ENCODE peak calls at places on chromosome 16, in six cellular contexts. N, E, W, A, B and K are unnamed samples.

GRCh38 chr16:29896841-29897240 is 2.5 kb downstream of the SEZ6L2 start:
- DNase-seq in E (no peak), W (no peak), A (no peak), N (no peak), B (no peak), K (no peak)

GRCh38 chr16:22316411-22316811 is 19.2 kb downstream of the POLR3E start:
- DNase-seq in B (no peak), W (no peak), N (no peak), A (peak; percentile 43), E (no peak), K (no peak)

GRCh38 chr16:11992594-11993524 is 16.3 kb downstream of the SNX29 start:
- DNase-seq in E (no peak), W (no peak), B (no peak), A (no peak), N (no peak), K (no peak)

GRCh38 chr16:14420721-14421488 is 209.2 kb downstream of the PARN start:
- DNase-seq in B (no peak), E (no peak), W (no peak), A (no peak), N (no peak), K (no peak)

GRCh38 chr16:10022098-10022497 is 160.1 kb downstream of the GRIN2A start:
- DNase-seq in W (no peak), A (no peak), E (no peak), N (no peak), B (no peak), K (no peak)

GRCh38 chr16:89256651-89257254 is 39.2 kb downstream of the ZNF778 start:
- DNase-seq in E (peak; percentile 78), N (peak; percentile 39), W (no peak), B (no peak), A (peak; percentile 68), K (no peak)

GRCh38 chr16:54432481-54433229 is 146.1 kb upstream of the IRX3 start:
- DNase-seq in W (no peak), A (no peak), B (no peak), E (no peak), N (peak; percentile 39), K (no peak)

GRCh38 chr16:30368122-30368791 is 2.0 kb downstream of the TBC1D10B start:
- DNase-seq in A (no peak), B (no peak), E (no peak), W (no peak), N (peak; percentile 40), K (no peak)

GRCh38 chr16:72836181-72836580 is 211.7 kb downstream of the ZFHX3 start:
- DNase-seq in E (no peak), N (peak; percentile 30), B (no peak), W (no peak), A (no peak), K (no peak)

GRCh38 chr16:11624205-11624604 is 37.5 kb upstream of the LITAF start:
- DNase-seq in B (peak; percentile 88), N (no peak), A (no peak), E (no peak), W (no peak), K (no peak)

GRCh38 chr16:87550510-87550961 is 51.8 kb upstream of the JPH3 start:
- DNase-seq in N (peak; percentile 23), A (peak; percentile 79), E (peak; percentile 49), W (no peak), B (no peak), K (no peak)

GRCh38 chr16:15704545-15704987 is 54.5 kb downstream of the NDE1 start:
- DNase-seq in A (peak; percentile 87), W (peak; percentile 32), N (peak; percentile 63), B (peak; percentile 26), E (peak; percentile 79), K (peak; percentile 93)

GRCh38 chr16:28609631-28610594 is at the start of gene SULT1A1:
- DNase-seq in B (no peak), N (peak; percentile 91), A (no peak), W (no peak), E (peak; percentile 41), K (peak; percentile 46)

GRCh38 chr16:53752566-53752965 is 48.6 kb downstream of the FTO start:
- DNase-seq in W (no peak), A (no peak), N (no peak), E (no peak), B (no peak), K (no peak)

GRCh38 chr16:86026916-86027315 is 128.0 kb downstream of the IRF8 start:
- DNase-seq in B (no peak), A (no peak), N (no peak), W (no peak), E (no peak), K (no peak)

GRCh38 chr16:30697264-30698138 is 1.5 kb upstream of the SRCAP start:
- DNase-seq in N (no peak), W (no peak), B (peak; percentile 96), A (no peak), E (no peak), K (no peak)

GRCh38 chr16:15822957-15823356 is 33.9 kb downstream of the MYH11 start:
- DNase-seq in W (no peak), A (no peak), B (no peak), N (peak; percentile 83), E (no peak), K (no peak)

GRCh38 chr16:47213761-47214440 is 70.2 kb upstream of the NETO2 start:
- DNase-seq in E (no peak), B (no peak), N (no peak), A (no peak), W (no peak), K (no peak)

GRCh38 chr16:55981557-55981956 is 106.4 kb upstream of the CES5A start:
- DNase-seq in W (no peak), A (no peak), N (no peak), E (no peak), B (no peak), K (no peak)

GRCh38 chr16:5615868-5616642 is 518.5 kb upstream of the EEF2KMT start:
- DNase-seq in A (no peak), B (peak; percentile 65), W (no peak), N (peak; percentile 44), E (peak; percentile 14), K (peak; percentile 18)

GRCh38 chr16:12583237-12583897 is 220.3 kb downstream of the CPPED1 start:
- DNase-seq in W (no peak), B (no peak), A (no peak), E (no peak), N (no peak), K (no peak)

GRCh38 chr16:55725055-55725777 is 69.4 kb downstream of the SLC6A2 start:
- DNase-seq in A (no peak), B (no peak), W (no peak), N (no peak), E (no peak), K (no peak)

GRCh38 chr16:7321661-7322060 is 11.0 kb upstream of the RBFOX1 start:
- DNase-seq in W (no peak), E (no peak), B (no peak), A (no peak), N (no peak), K (no peak)

GRCh38 chr16:88820335-88821025 is 8.8 kb upstream of the APRT start:
- DNase-seq in W (no peak), A (no peak), N (no peak), B (no peak), E (no peak), K (no peak)

GRCh38 chr16:23640669-23640958 is 496 bp downstream of the PALB2 start:
- DNase-seq in B (no peak), E (no peak), A (no peak), N (no peak), W (no peak), K (no peak)

GRCh38 chr16:88504489-88505404 is 51.7 kb downstream of the ZFPM1 start:
- DNase-seq in E (no peak), N (peak; percentile 93), W (no peak), B (no peak), A (no peak), K (no peak)

DNA sequence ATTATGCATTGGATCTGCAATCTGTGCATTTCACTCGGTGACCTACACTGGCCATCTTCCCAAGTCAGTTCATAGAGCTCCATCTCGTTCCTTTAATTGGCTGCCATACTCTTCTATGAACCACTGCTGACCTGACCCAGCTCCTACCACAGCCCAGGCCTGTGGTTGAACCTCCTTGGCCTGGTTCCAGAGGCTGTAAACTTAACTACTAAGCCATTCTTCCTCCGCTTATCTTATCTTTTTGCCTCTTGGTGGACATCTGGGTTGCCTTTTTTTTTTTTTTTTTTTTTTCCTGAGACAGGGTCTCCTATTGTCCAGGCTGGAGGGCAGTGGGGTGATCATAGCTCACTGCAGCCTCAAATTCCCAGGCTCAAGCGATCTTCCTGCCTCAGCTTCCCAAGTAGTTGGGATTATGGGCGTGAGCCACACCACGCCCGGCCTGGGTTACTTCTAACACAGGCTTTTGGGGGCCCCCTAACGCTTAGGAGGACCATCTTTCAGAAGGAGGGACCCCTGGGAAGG is 18.3 kb downstream of the COQ7 start:
- DNase-seq in E (no peak), B (no peak), N (peak; percentile 18), W (no peak), A (no peak), K (no peak)
- H3K4me3 ChIP-seq in E (peak overlapping the region; percentile 67), B (no peak overlapping the region), N (no peak overlapping the region), W (no peak overlapping the region), A (no peak overlapping the region), K (peak overlapping the region; percentile 36)

DNA sequence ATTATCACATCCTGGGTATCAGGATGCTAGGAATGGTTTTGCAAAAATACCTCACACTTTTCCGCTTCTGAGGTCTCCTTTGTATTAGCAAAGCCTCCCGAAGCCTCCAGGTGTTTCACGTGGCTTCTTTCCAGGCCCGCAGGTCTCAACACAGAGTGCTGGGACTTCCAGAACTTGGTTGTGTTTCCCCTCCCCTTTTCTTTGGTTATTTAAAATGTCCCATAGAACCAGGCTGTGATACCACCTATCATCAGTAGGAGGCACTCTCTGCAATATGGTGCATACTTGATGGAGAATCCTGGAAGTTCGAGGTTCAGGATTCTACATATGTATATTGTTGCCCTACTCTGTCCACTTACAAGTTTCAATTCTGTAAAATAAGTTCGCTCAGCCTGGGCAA is 28.8 kb downstream of the ATP2C2 start:
- DNase-seq in N (no peak), E (no peak), A (no peak), B (no peak), W (no peak), K (no peak)
- TF ChIP-seq CTCF in N (no peak), E (no peak), A (no peak), B (no peak), W (no peak), K (no peak)

DNA sequence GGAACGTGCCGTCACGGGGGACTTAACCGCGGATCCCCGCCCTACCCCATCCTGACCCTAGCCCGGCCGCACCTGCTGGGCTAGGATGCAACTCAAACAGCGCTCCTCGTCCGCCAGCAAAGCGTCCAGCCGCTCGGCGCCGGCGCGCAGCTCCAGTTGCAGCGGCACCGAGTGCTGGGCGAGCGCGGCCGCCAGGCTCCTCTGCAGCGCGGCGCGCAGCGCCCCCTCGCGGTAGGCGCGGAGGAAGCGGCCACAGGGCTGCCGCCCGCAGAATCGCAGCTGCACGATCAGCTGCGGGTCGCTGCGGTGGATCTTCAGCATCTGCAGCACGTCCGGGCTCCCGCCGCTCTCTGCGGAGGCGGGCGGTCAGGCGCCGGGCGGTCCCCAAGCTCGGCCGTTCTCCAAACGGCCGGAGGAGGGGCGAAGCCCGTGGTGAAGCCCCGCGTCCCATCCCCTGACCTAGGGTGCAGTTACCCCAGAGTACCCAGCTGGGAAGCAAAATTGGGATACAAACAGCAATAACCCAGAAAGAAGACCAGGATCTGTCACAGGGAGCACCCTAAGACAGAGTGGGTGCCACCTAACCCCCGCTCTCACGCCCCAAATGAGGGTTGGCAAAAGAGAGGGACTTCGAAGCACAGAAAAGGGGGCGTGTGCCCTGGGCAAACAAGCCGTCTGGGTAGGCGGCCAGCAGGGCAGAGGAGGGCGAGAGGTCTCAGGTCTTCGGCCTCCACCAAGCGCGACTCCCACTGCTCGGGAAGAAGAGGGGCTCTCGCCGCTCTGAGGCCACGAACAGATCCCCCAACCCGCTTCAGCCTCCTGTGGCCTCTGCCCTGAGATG is 4.2 kb downstream of the TRADD start:
- DNase-seq in B (peak; percentile 77), E (peak; percentile 80), W (peak; percentile 33), N (peak; percentile 73), A (peak; percentile 87), K (peak; percentile 60)
- H3K4me3 ChIP-seq in B (peak overlapping the region; percentile 35), E (peak overlapping the region; percentile 34), W (peak overlapping the region; percentile 20), N (no peak overlapping the region), A (no peak overlapping the region), K (no peak overlapping the region)

GRCh38 chr16:48911700-48912099 is 301.7 kb upstream of the N4BP1 start:
- DNase-seq in E (no peak), B (no peak), A (no peak), N (no peak), W (no peak), K (no peak)
- TF ChIP-seq CTCF in E (no peak), B (no peak), A (no peak), N (no peak), W (no peak), K (no peak)